ENCODE peak calls at places on chromosomes 5 and 9, in six cellular contexts. D, U, O, Q, C and G are unnamed samples.
A peak's percentile ranks its signal among the peaks of the same experiment; 100 is the strongest.

GRCh38 chr5:173826179-173826920 is 61.8 kb upstream of the CPEB4 start:
- DNase-seq in D (no peak), U (no peak), O (no peak), Q (no peak), C (no peak), G (no peak)

GRCh38 chr9:10268500-10269485 is 344.0 kb downstream of the PTPRD start:
- DNase-seq in D (no peak), U (no peak), O (no peak), Q (peak; percentile 22), C (no peak), G (no peak)

GRCh38 chr9:124037790-124038189 is 26.2 kb downstream of the LHX2 start:
- DNase-seq in D (no peak), U (no peak), O (peak; percentile 27), Q (no peak), C (no peak), G (no peak)

GRCh38 chr5:145991044-145991575 is 54.7 kb downstream of the SH3RF2 start:
- DNase-seq in D (no peak), U (no peak), O (no peak), Q (no peak), C (no peak), G (peak; percentile 21)

GRCh38 chr9:124771867-124772621 is 933 bp upstream of the NR6A1 start:
- DNase-seq in D (peak; percentile 63), U (peak; percentile 81), O (no peak), Q (peak; percentile 65), C (peak; percentile 53), G (peak; percentile 91)

GRCh38 chr5:94395468-94395867 is 222.9 kb downstream of the KIAA0825 start:
- DNase-seq in D (no peak), U (no peak), O (no peak), Q (no peak), C (no peak), G (no peak)

GRCh38 chr5:127858116-127858784 is 155.1 kb downstream of the CCDC192 start:
- DNase-seq in D (no peak), U (no peak), O (no peak), Q (no peak), C (no peak), G (no peak)

GRCh38 chr5:1874820-1875219 is 7.9 kb downstream of the IRX4 start:
- DNase-seq in D (no peak), U (no peak), O (no peak), Q (no peak), C (no peak), G (no peak)

GRCh38 chr5:96633820-96634219 is 28.4 kb upstream of the CAST start:
- DNase-seq in D (no peak), U (no peak), O (no peak), Q (no peak), C (no peak), G (no peak)

GRCh38 chr9:137756045-137756744 is 121.4 kb upstream of the CACNA1B start:
- DNase-seq in D (no peak), U (no peak), O (no peak), Q (no peak), C (no peak), G (no peak)

GRCh38 chr5:90381213-90381929 is 28.2 kb downstream of the CETN3 start:
- DNase-seq in D (no peak), U (no peak), O (no peak), Q (peak; percentile 50), C (no peak), G (no peak)

GRCh38 chr9:75152416-75152815 is 64.1 kb downstream of the OSTF1 start:
- DNase-seq in D (no peak), U (no peak), O (no peak), Q (no peak), C (no peak), G (no peak)

GRCh38 chr9:11821541-11821940 is 871.6 kb upstream of the TYRP1 start:
- DNase-seq in D (no peak), U (no peak), O (no peak), Q (no peak), C (no peak), G (no peak)

GRCh38 chr9:95852059-95853032 is 23.1 kb upstream of the ERCC6L2 start:
- DNase-seq in D (no peak), U (no peak), O (no peak), Q (no peak), C (no peak), G (no peak)

GRCh38 chr5:141192110-141192725 is at the start of gene PCDHB10:
- DNase-seq in D (no peak), U (no peak), O (peak; percentile 47), Q (no peak), C (no peak), G (no peak)

GRCh38 chr5:16550316-16550952 is 66.4 kb downstream of the RETREG1 start:
- DNase-seq in D (no peak), U (no peak), O (no peak), Q (peak; percentile 42), C (no peak), G (no peak)

GRCh38 chr5:33649801-33650482 is 209.2 kb downstream of the TARS1 start:
- DNase-seq in D (no peak), U (no peak), O (no peak), Q (no peak), C (no peak), G (no peak)

GRCh38 chr9:95368377-95369160 is 51.1 kb upstream of the FANCC start:
- DNase-seq in D (no peak), U (no peak), O (no peak), Q (no peak), C (no peak), G (no peak)

GRCh38 chr9:107847977-107848376 is 358.4 kb upstream of the KLF4 start:
- DNase-seq in D (no peak), U (no peak), O (no peak), Q (no peak), C (peak; percentile 3), G (no peak)

DNA sequence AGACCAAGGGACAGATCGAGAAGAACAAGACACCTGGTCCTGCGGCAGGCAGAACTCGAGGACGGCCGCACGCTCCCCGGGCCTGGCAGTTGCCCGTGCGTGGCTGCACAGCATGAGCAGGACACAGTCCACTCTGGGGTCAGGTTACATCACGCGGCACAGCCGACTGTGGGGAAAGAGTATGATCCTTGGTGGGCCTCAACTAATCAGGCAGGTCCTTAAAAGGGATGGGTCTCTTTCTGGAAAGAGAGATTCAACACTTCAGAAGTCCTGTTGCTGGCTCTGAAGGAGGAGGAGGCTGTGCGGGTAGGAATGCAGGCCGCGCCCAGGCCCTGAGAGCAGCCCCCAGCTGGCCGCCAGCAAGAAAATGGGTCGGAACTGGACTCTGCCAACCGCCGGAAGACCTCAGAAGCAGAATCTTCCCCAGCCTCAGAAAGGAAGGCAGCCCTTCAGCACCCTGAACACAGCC is 11.5 kb downstream of the UBAC1 start:
- DNase-seq in D (no peak), U (no peak), O (no peak), Q (no peak), C (no peak), G (no peak)
- TF ChIP-seq POLR2A in D (no peak), U (no peak), O (no peak), Q (no peak), C (no peak), G (no peak)

GRCh38 chr9:110996436-110997224 is 41.6 kb downstream of the LPAR1 start:
- DNase-seq in D (peak; percentile 56), U (no peak), O (peak; percentile 89), Q (no peak), C (peak; percentile 85), G (no peak)

GRCh38 chr9:111000202-111000601 is 38.1 kb downstream of the LPAR1 start:
- DNase-seq in D (no peak), U (no peak), O (peak; percentile 72), Q (no peak), C (no peak), G (no peak)

GRCh38 chr9:110997847-110998246 is 40.4 kb downstream of the LPAR1 start:
- DNase-seq in D (no peak), U (no peak), O (no peak), Q (no peak), C (no peak), G (no peak)

GRCh38 chr9:111001471-111001870 is 36.8 kb downstream of the LPAR1 start:
- DNase-seq in D (no peak), U (no peak), O (no peak), Q (no peak), C (no peak), G (no peak)

DNA sequence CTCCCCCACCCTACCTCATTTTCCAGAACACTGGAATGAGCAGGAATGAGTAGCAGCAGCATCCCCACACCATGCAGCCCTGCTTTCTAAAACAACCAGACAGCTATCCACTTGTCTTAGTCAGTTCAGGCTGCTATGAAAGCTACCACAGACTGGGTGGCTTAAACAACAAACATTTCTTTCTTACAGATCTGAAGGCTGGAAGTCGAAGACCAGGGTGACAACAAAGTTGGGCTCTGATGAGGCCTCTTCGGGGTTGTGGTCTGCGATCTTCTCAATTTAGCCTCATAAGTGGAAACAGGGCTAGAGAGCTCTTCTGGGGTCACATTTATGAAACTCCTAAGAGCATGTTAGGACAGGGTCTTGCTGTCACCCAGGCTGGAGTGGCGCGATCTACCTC is 38.9 kb downstream of the LPAR1 start:
- DNase-seq in D (no peak), U (no peak), O (no peak), Q (no peak), C (no peak), G (no peak)
- H3K27me3 ChIP-seq in D (no peaks in the 10 kb centered on the region), U (no peaks in the 10 kb centered on the region), O (no peaks in the 10 kb centered on the region), Q (no peaks in the 10 kb centered on the region), C (no peaks in the 10 kb centered on the region), G (no peaks in the 10 kb centered on the region)

GRCh38 chr9:86795047-86795437 is 152.3 kb downstream of the GAS1 start:
- DNase-seq in D (peak; percentile 59), U (no peak), O (no peak), Q (peak; percentile 87), C (no peak), G (peak; percentile 91)

GRCh38 chr9:86792136-86792535 is 155.2 kb downstream of the GAS1 start:
- DNase-seq in D (no peak), U (no peak), O (no peak), Q (no peak), C (no peak), G (no peak)

GRCh38 chr9:86794356-86795046 is 152.8 kb downstream of the GAS1 start:
- DNase-seq in D (peak; percentile 70), U (no peak), O (no peak), Q (no peak), C (no peak), G (peak; percentile 79)

GRCh38 chr9:86796671-86797070 is 150.6 kb downstream of the GAS1 start:
- DNase-seq in D (no peak), U (no peak), O (no peak), Q (no peak), C (no peak), G (peak; percentile 72)

DNA sequence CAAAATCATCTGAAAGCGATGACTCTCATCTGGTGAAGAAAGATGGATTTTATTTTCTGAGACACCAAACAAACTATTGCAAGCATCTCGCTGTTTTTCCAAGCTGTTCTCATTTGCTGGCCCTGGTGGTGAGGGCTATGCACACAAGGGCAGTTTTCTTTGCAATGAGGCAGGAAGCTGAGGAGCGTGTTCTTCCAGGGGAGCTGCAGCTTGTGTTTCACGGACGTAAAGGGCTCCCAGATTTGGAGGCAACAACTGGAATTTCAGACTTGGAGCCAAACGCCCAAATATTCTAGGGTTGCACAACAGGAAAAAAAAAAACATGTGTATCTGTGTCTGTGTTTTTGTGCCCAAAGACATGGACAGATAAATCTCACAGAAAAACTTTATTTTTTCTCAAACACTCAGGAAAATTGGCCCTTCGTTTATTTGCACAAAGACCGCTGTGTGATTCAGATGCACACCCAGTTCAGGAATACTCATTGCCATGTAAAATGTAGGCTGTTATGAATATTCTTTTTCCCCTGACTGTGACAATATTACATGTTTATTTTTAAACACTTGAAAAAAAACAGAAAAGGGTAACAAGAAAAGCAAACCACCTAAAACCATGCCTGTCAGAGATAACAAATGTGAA is 151.3 kb downstream of the GAS1 start:
- DNase-seq in D (peak; percentile 80), U (no peak), O (peak; percentile 90), Q (no peak), C (peak; percentile 65), G (peak; percentile 92)
- TF ChIP-seq POLR2A in D (no peak), U (no peak), O (no peak), Q (no peak), C (no peak), G (no peak)

GRCh38 chr5:56580864-56581263 is 234.5 kb upstream of the MAP3K1 start:
- DNase-seq in D (no peak), U (no peak), O (no peak), Q (no peak), C (no peak), G (no peak)
- H3K27me3 ChIP-seq in D (no peaks in the 10 kb centered on the region), U (no peaks in the 10 kb centered on the region), O (no peaks in the 10 kb centered on the region), Q (no peaks in the 10 kb centered on the region), C (no peaks in the 10 kb centered on the region), G (no peaks in the 10 kb centered on the region)